ENCODE peak calls at places on chromosomes 1 and 21, in five cellular contexts. Z, N, T, X and Q are unnamed samples.

GRCh38 chr1:190226006-190226405 is 251.7 kb downstream of the BRINP3 start:
- DNase-seq in Z (no peak), N (no peak), T (no peak), X (no peak), Q (no peak)

GRCh38 chr1:157798211-157798610 is 21.3 kb upstream of the FCRL2 start:
- DNase-seq in Z (no peak), N (no peak), T (no peak), X (no peak), Q (no peak)

GRCh38 chr1:10080523-10080922 is 47.8 kb downstream of the UBE4B start:
- DNase-seq in Z (no peak), N (no peak), T (no peak), X (no peak), Q (no peak)

GRCh38 chr1:60848583-60849188 is 233.7 kb upstream of the NFIA start:
- DNase-seq in Z (no peak), N (peak), T (peak), X (no peak), Q (peak)

GRCh38 chr1:218433744-218434143 is 88.6 kb downstream of the TGFB2 start:
- DNase-seq in Z (no peak), N (no peak), T (no peak), X (no peak), Q (no peak)

GRCh38 chr1:195898924-195899323 is 709.3 kb downstream of the KCNT2 start:
- DNase-seq in Z (peak), N (no peak), T (no peak), X (no peak), Q (no peak)

GRCh38 chr1:194062962-194063361 is 876.5 kb upstream of the B3GALT2 start:
- DNase-seq in Z (no peak), N (no peak), T (no peak), X (no peak), Q (no peak)

GRCh38 chr1:159436469-159436868 is 3.1 kb upstream of the OR10J1 start:
- DNase-seq in Z (no peak), N (no peak), T (no peak), X (no peak), Q (no peak)

GRCh38 chr1:16927711-16928485 is 6.2 kb downstream of the CROCC start:
- DNase-seq in Z (no peak), N (no peak), T (no peak), X (peak), Q (no peak)

GRCh38 chr1:31715097-31715872 is 11.5 kb upstream of the COL16A1 start:
- DNase-seq in Z (peak), N (peak), T (peak), X (peak), Q (peak)

GRCh38 chr1:207085887-207086286 is 2.8 kb upstream of the C4BPB start:
- DNase-seq in Z (no peak), N (no peak), T (no peak), X (no peak), Q (no peak)

GRCh38 chr1:208235983-208236761 is 8.0 kb downstream of the PLXNA2 start:
- DNase-seq in Z (peak), N (no peak), T (no peak), X (no peak), Q (no peak)

GRCh38 chr1:9787702-9788101 is 36.1 kb downstream of the CLSTN1 start:
- DNase-seq in Z (no peak), N (no peak), T (no peak), X (no peak), Q (no peak)

GRCh38 chr1:235720544-235720943 is 71.0 kb upstream of the GNG4 start:
- DNase-seq in Z (no peak), N (no peak), T (no peak), X (no peak), Q (no peak)

GRCh38 chr21:37153935-37154350 is 80.9 kb downstream of the TTC3 start:
- DNase-seq in Z (no peak), N (no peak), T (no peak), X (no peak), Q (no peak)

GRCh38 chr1:116768416-116768815 is 14.2 kb downstream of the CD2 start:
- DNase-seq in Z (no peak), N (no peak), T (no peak), X (no peak), Q (no peak)

GRCh38 chr1:212305342-212305741 is 20.1 kb downstream of the PPP2R5A start:
- DNase-seq in Z (no peak), N (no peak), T (no peak), X (no peak), Q (no peak)

GRCh38 chr1:20349561-20349960 is 58.9 kb downstream of the VWA5B1 start:
- DNase-seq in Z (no peak), N (no peak), T (no peak), X (no peak), Q (no peak)

GRCh38 chr21:44259082-44259705 is 2.5 kb downstream of the DNMT3L start:
- DNase-seq in Z (no peak), N (no peak), T (no peak), X (no peak), Q (no peak)

GRCh38 chr1:172544481-172545104 is 11.6 kb downstream of the SUCO start:
- DNase-seq in Z (no peak), N (no peak), T (no peak), X (no peak), Q (no peak)

GRCh38 chr1:51237714-51238403 is 1.8 kb downstream of the RNF11 start:
- DNase-seq in Z (no peak), N (no peak), T (no peak), X (no peak), Q (no peak)
- TF ChIP-seq SIN3A in Z (no peak), N (no peak), T (no peak), X (no peak), Q (no peak)

GRCh38 chr1:24484208-24484607 is 18.4 kb upstream of the RCAN3 start:
- DNase-seq in Z (no peak), N (no peak), T (no peak), X (no peak), Q (no peak)
- TF ChIP-seq CTCF in Z (no peak), N (peak), T (no peak), X (no peak), Q (no peak)

GRCh38 chr1:202343652-202344349 is 2.1 kb upstream of the UBE2T start:
- DNase-seq in Z (peak), N (no peak), T (no peak), X (peak), Q (peak)
- TF ChIP-seq SIN3A in Z (no peak), N (no peak), T (no peak), X (no peak), Q (no peak)

GRCh38 chr1:115184260-115184950 is 95.1 kb upstream of the TSPAN2 start:
- DNase-seq in Z (no peak), N (no peak), T (no peak), X (no peak), Q (no peak)
- TF ChIP-seq CTCF in Z (no peak), N (no peak), T (peak), X (peak), Q (no peak)

GRCh38 chr1:82991569-82991968 is 1007.4 kb downstream of the TTLL7 start:
- DNase-seq in Z (no peak), N (no peak), T (no peak), X (no peak), Q (no peak)

GRCh38 chr1:82994866-82995370 is 1004.0 kb downstream of the TTLL7 start:
- DNase-seq in Z (no peak), N (no peak), T (no peak), X (no peak), Q (no peak)
- TF ChIP-seq SIN3A in Z (no peak), N (no peak), T (no peak), X (no peak), Q (no peak)

DNA sequence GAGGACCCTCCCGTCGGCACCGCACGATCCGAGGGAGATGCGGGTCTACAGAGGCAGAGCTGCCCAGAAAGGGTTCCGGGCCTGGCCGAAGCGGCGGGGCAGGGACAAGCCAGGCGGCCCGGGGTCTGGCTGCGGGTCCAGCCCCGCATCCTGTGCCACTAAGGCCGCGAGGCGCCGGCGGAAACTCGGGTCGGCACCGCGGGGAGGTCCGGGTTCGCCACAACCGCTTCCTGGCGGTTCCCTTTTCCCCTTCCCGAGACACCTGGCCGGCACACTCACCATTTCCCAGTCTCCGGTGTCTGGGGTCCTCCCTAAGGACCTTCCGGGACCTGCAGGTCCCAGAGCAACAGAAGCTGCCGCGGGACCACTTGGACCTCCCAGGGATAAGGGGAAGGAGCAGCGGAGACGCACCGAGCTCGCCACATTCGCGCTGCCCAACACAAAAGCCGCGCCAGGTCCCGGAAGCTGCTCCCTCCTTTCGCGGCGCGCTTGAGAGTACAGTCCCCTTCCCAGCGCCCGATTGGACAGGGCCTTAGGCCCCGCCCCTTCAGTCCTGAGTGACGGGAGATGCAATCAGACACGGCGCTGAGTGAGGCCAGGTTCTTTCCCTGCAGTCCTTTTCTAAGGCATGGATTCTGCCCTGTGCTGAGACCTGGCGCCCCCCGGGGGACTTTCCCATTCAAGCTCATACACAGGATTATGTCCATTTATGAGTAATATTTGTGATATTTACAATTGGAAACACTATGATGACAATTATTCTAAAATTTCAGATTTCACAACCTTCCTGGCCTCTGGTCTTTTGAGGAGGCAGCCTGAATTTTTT is at the start of gene ZNF670:
- DNase-seq in Z (peak), N (peak), T (peak), X (peak), Q (peak)
- TF ChIP-seq CTCF in Z (peak), N (no peak), T (no peak), X (no peak), Q (peak)